ENCODE peak calls at places on chromosomes 6 and 20, in four cellular contexts. E, X, Z and H are unnamed samples.

GRCh38 chr6:30743099-30744053 is 889 bp upstream of the FLOT1 start:
- DNase-seq in E (peak), X (peak), Z (no peak), H (no peak)

GRCh38 chr6:150420428-150420827 is 51.6 kb downstream of the IYD start:
- DNase-seq in E (no peak), X (no peak), Z (no peak), H (no peak)

GRCh38 chr6:21508753-21509152 is 84.8 kb upstream of the SOX4 start:
- DNase-seq in E (no peak), X (no peak), Z (no peak), H (peak)

GRCh38 chr20:56433880-56434255 is 21.8 kb downstream of the CASS4 start:
- DNase-seq in E (no peak), X (no peak), Z (no peak), H (no peak)

GRCh38 chr6:109653264-109653663 is 37.7 kb downstream of the AK9 start:
- DNase-seq in E (no peak), X (no peak), Z (no peak), H (no peak)

GRCh38 chr6:10343320-10343719 is 71.6 kb downstream of the TFAP2A start:
- DNase-seq in E (no peak), X (no peak), Z (no peak), H (no peak)

GRCh38 chr6:84033523-84034451 is at the start of gene MRAP2:
- DNase-seq in E (peak), X (peak), Z (no peak), H (peak)

GRCh38 chr6:29965873-29966601 is 23.7 kb downstream of the HLA-A start:
- DNase-seq in E (peak), X (peak), Z (peak), H (peak)

GRCh38 chr20:44409132-44409600 is 53.7 kb downstream of the HNF4A start:
- DNase-seq in E (peak), X (no peak), Z (no peak), H (no peak)

GRCh38 chr6:39361657-39362486 is 39.4 kb upstream of the KCNK16 start:
- DNase-seq in E (peak), X (peak), Z (peak), H (peak)

GRCh38 chr20:37111926-37112455 is 16.2 kb upstream of the RBL1 start:
- DNase-seq in E (peak), X (no peak), Z (no peak), H (no peak)

GRCh38 chr6:138520463-138520862 is 21.2 kb upstream of the NHSL1 start:
- DNase-seq in E (peak), X (peak), Z (no peak), H (peak)

GRCh38 chr6:142960098-142960497 is 15.1 kb upstream of the HIVEP2 start:
- DNase-seq in E (peak), X (no peak), Z (no peak), H (no peak)

GRCh38 chr6:21856844-21857243 is 263.3 kb downstream of the SOX4 start:
- DNase-seq in E (no peak), X (no peak), Z (no peak), H (no peak)

GRCh38 chr6:149061933-149062332 is 255.6 kb upstream of the TAB2 start:
- DNase-seq in E (no peak), X (no peak), Z (no peak), H (no peak)

GRCh38 chr20:51930775-51931174 is 128.5 kb upstream of the SALL4 start:
- DNase-seq in E (peak), X (no peak), Z (no peak), H (peak)